ENCODE peak calls at places on chromosomes 2 and 18, in four cellular contexts. Z, I, P and F are unnamed samples.

GRCh38 chr2:42029639-42030195 is 18.1 kb upstream of the PKDCC start:
- DNase-seq in Z (no peak), I (no peak), P (no peak), F (no peak)

GRCh38 chr18:45464619-45465018 is 150.7 kb upstream of the SLC14A2 start:
- DNase-seq in Z (no peak), I (no peak), P (no peak), F (no peak)

GRCh38 chr2:118817469-118817868 is 30.0 kb downstream of the EN1 start:
- DNase-seq in Z (no peak), I (no peak), P (no peak), F (no peak)

GRCh38 chr2:176583530-176584101 is 314.4 kb downstream of the MTX2 start:
- DNase-seq in Z (peak; percentile 19), I (no peak), P (no peak), F (no peak)

GRCh38 chr18:35635171-35635570 is 53.6 kb downstream of the GALNT1 start:
- DNase-seq in Z (peak; percentile 52), I (no peak), P (no peak), F (no peak)

GRCh38 chr2:160033732-160034392 is 28.6 kb downstream of the PLA2R1 start:
- DNase-seq in Z (peak; percentile 81), I (no peak), P (no peak), F (no peak)

GRCh38 chr2:172807011-172807410 is 71.4 kb downstream of the RAPGEF4 start:
- DNase-seq in Z (no peak), I (peak; percentile 21), P (no peak), F (no peak)

GRCh38 chr2:197740200-197740599 is 35.0 kb downstream of the MARS2 start:
- DNase-seq in Z (no peak), I (no peak), P (no peak), F (no peak)

GRCh38 chr2:131641414-131642206 is 113.9 kb downstream of the CCDC74A start:
- DNase-seq in Z (peak; percentile 31), I (no peak), P (no peak), F (no peak)

GRCh38 chr18:26854292-26854881 is 11.1 kb downstream of the AQP4 start:
- DNase-seq in Z (no peak), I (no peak), P (no peak), F (no peak)

GRCh38 chr2:201831469-201831868 is 25.1 kb downstream of the CDK15 start:
- DNase-seq in Z (peak; percentile 48), I (no peak), P (no peak), F (no peak)

GRCh38 chr2:161681043-161681442 is 56.8 kb downstream of the SLC4A10 start:
- DNase-seq in Z (peak; percentile 33), I (no peak), P (no peak), F (no peak)

GRCh38 chr2:96414161-96414713 is 78.7 kb downstream of the NCAPH start:
- DNase-seq in Z (no peak), I (no peak), P (no peak), F (no peak)

GRCh38 chr2:191115391-191115790 is 35.4 kb downstream of the STAT4 start:
- DNase-seq in Z (no peak), I (no peak), P (no peak), F (no peak)

GRCh38 chr2:68000170-68000825 is 62.5 kb downstream of the C1D start:
- DNase-seq in Z (peak; percentile 18), I (no peak), P (no peak), F (no peak)

GRCh38 chr2:42386684-42387083 is 25.7 kb upstream of the COX7A2L start:
- DNase-seq in Z (no peak), I (no peak), P (no peak), F (no peak)

GRCh38 chr2:29011650-29012060 is 30.6 kb downstream of the TOGARAM2 start:
- DNase-seq in Z (no peak), I (no peak), P (no peak), F (no peak)

GRCh38 chr2:110946892-110947291 is 173.8 kb upstream of the BCL2L11 start:
- DNase-seq in Z (no peak), I (no peak), P (no peak), F (no peak)

GRCh38 chr18:79410731-79411613 is 15.2 kb downstream of the NFATC1 start:
- DNase-seq in Z (no peak), I (no peak), P (no peak), F (no peak)

GRCh38 chr2:28403388-28403956 is 10.8 kb downstream of the FOSL2 start:
- DNase-seq in Z (no peak), I (no peak), P (no peak), F (no peak)

GRCh38 chr2:120791961-120792295 is 56.3 kb downstream of the GLI2 start:
- DNase-seq in Z (no peak), I (no peak), P (no peak), F (no peak)